ENCODE peak calls at places on chromosomes 5 and 9, in seven cellular contexts. C is Caco-2, L is NCI-H345, J is NCI-H2081, K is AG08396, U is posterior vena cava, A is adipocyte. V is an unnamed sample.

GRCh38 chr5:34818717-34819116 is 20.2 kb upstream of the TTC23L start:
- DNase-seq in A (no peak), U (no peak), C (no peak), J (no peak), L (no peak), K (no peak), V (no peak)

GRCh38 chr5:170865622-170866021 is 3.8 kb downstream of the RANBP17 start:
- DNase-seq in L (no peak), A (no peak), J (no peak), U (no peak), C (no peak), K (no peak), V (no peak)

GRCh38 chr5:66958984-66959641 is 237.5 kb downstream of the CD180 start:
- DNase-seq in J (no peak), A (peak), U (peak), K (peak), C (no peak), L (peak), V (peak)

GRCh38 chr5:140967226-140967893 is 1.1 kb downstream of the PCDHAC2 start:
- DNase-seq in U (no peak), A (no peak), C (no peak), K (no peak), L (no peak), J (no peak), V (no peak)

GRCh38 chr5:175246242-175246891 is 197.6 kb downstream of the DRD1 start:
- DNase-seq in K (peak), U (peak), J (no peak), A (peak), C (no peak), L (no peak), V (no peak)

GRCh38 chr5:131406997-131407638 is 143.3 kb downstream of the CDC42SE2 start:
- DNase-seq in U (no peak), K (no peak), C (no peak), L (no peak), J (no peak), A (no peak), V (no peak)

GRCh38 chr9:92986175-92987110 is 39.1 kb downstream of the FGD3 start:
- DNase-seq in J (no peak), U (no peak), L (peak), A (peak), K (no peak), C (no peak), V (peak)

GRCh38 chr5:140234590-140234989 is 59.6 kb downstream of the CYSTM1 start:
- DNase-seq in C (no peak), J (no peak), L (no peak), K (no peak), U (peak), A (no peak), V (no peak)

GRCh38 chr5:66828551-66829421 is 232.6 kb downstream of the MAST4 start:
- DNase-seq in U (peak), J (no peak), K (peak), C (peak), A (peak), L (no peak), V (no peak)

GRCh38 chr9:130493021-130493420 is 48.3 kb downstream of the ASS1 start:
- DNase-seq in U (no peak), K (no peak), J (no peak), C (no peak), L (no peak), A (no peak), V (no peak)

GRCh38 chr9:111833941-111834340 is 39.2 kb upstream of the SHOC1 start:
- DNase-seq in U (no peak), C (no peak), J (no peak), A (peak), L (no peak), K (no peak), V (no peak)

GRCh38 chr5:1763548-1763911 is 36.1 kb downstream of the MRPL36 start:
- DNase-seq in U (peak), C (peak), A (peak), J (no peak), K (peak), L (peak), V (no peak)

GRCh38 chr5:308672-309271 is 12.7 kb upstream of the AHRR start:
- DNase-seq in J (no peak), U (no peak), L (no peak), A (peak), K (peak), C (no peak), V (no peak)

GRCh38 chr9:37029776-37030590 is 4.1 kb downstream of the PAX5 start:
- DNase-seq in L (no peak), A (no peak), U (peak), K (no peak), C (no peak), J (no peak), V (no peak)

GRCh38 chr9:41229408-41230401 is 40.6 kb upstream of the ZNG1F start:
- DNase-seq in K (peak), L (no peak), U (peak), A (peak), C (no peak), J (no peak), V (no peak)

GRCh38 chr5:160312139-160312959 is at the start of gene CCNJL:
- DNase-seq in C (peak), L (peak), U (peak), J (peak), A (peak), K (peak), V (peak)

GRCh38 chr9:128628471-128629048 is 28.1 kb downstream of the DYNC2I2 start:
- DNase-seq in C (peak), J (no peak), K (no peak), A (no peak), U (peak), L (no peak), V (no peak)

GRCh38 chr5:176844706-176845391 is 34.5 kb downstream of the UNC5A start:
- DNase-seq in J (no peak), U (no peak), A (no peak), L (peak), K (no peak), C (no peak), V (no peak)

GRCh38 chr5:94967525-94967924 is 317.4 kb downstream of the MCTP1 start:
- DNase-seq in A (no peak), L (no peak), U (no peak), C (no peak), K (no peak), J (no peak), V (no peak)

GRCh38 chr9:127158995-127159801 is 36.8 kb upstream of the ANGPTL2 start:
- DNase-seq in L (no peak), J (no peak), U (peak), C (peak), A (peak), K (peak), V (no peak)

GRCh38 chr9:13113751-13114150 is 165.7 kb downstream of the MPDZ start:
- DNase-seq in J (no peak), C (no peak), U (no peak), K (no peak), L (no peak), A (peak), V (no peak)

GRCh38 chr5:36880761-36881160 is 4.2 kb downstream of the NIPBL start:
- DNase-seq in J (no peak), U (no peak), A (no peak), L (no peak), K (no peak), C (no peak), V (no peak)

GRCh38 chr5:141908796-141909195 is 14.9 kb upstream of the DELE1 start:
- DNase-seq in L (no peak), C (no peak), A (no peak), J (no peak), U (no peak), K (peak), V (no peak)

V was measured in NCI-H1092 treated with DMSO at 0.1 percent for 48 hours.